ENCODE peak calls at places on chromosomes 5 and 9, in seven cellular contexts. F is aorta, Q is heart right ventricle, P is psoas muscle, E is DND-41, O is A549, N is lower lobe of right lung. X is an unnamed sample.

GRCh38 chr9:90003046-90003355 is 398.2 kb downstream of the GADD45G start:
- ATAC-seq in F (peak), Q (peak), P (peak), E (no peak), O (no peak), N (no peak), X (peak)

GRCh38 chr9:112553256-112553826 is 66.7 kb downstream of the KIAA1958 start:
- ATAC-seq in F (no peak), Q (no peak), P (no peak), E (no peak), O (no peak), N (no peak), X (no peak)

GRCh38 chr9:123684393-123685149 is 245.4 kb downstream of the DENND1A start:
- ATAC-seq in F (no peak), Q (no peak), P (no peak), E (no peak), O (no peak), N (no peak), X (no peak)

GRCh38 chr5:36861820-36862219 is 14.7 kb upstream of the NIPBL start:
- ATAC-seq in F (no peak), Q (no peak), P (no peak), E (no peak), O (no peak), N (no peak), X (no peak)

GRCh38 chr5:126805108-126805507 is 28.2 kb downstream of the LMNB1 start:
- ATAC-seq in F (no peak), Q (no peak), P (no peak), E (no peak), O (no peak), N (no peak), X (no peak)

GRCh38 chr9:113179839-113180238 is 29.0 kb downstream of the SLC31A2 start:
- ATAC-seq in F (no peak), Q (peak), P (no peak), E (no peak), O (no peak), N (no peak), X (no peak)

GRCh38 chr9:78278177-78278777 is 18.6 kb upstream of the PSAT1 start:
- ATAC-seq in F (peak), Q (peak), P (no peak), E (no peak), O (no peak), N (peak), X (peak)

GRCh38 chr9:112911736-112912135 is 21.1 kb upstream of the SLC46A2 start:
- ATAC-seq in F (no peak), Q (no peak), P (no peak), E (no peak), O (no peak), N (no peak), X (no peak)

GRCh38 chr5:56995605-56996004 is 43.7 kb upstream of the MIER3 start:
- ATAC-seq in F (no peak), Q (no peak), P (no peak), E (no peak), O (no peak), N (no peak), X (no peak)

GRCh38 chr5:118060833-118061232 is 927.5 kb downstream of the DTWD2 start:
- ATAC-seq in F (no peak), Q (no peak), P (no peak), E (no peak), O (no peak), N (no peak), X (no peak)

GRCh38 chr9:82590845-82591244 is 472.1 kb downstream of the RASEF start:
- ATAC-seq in F (no peak), Q (no peak), P (no peak), E (no peak), O (no peak), N (no peak), X (no peak)

GRCh38 chr9:85949591-85950335 is 8.8 kb downstream of the NAA35 start:
- ATAC-seq in F (no peak), Q (peak), P (no peak), E (no peak), O (no peak), N (no peak), X (no peak)

GRCh38 chr5:10595678-10596309 is 31.9 kb downstream of the ANKRD33B start:
- ATAC-seq in F (peak), Q (peak), P (peak), E (peak), O (peak), N (peak), X (peak)

GRCh38 chr9:99257723-99258364 is 35.8 kb downstream of the SEC61B start:
- ATAC-seq in F (no peak), Q (no peak), P (peak), E (no peak), O (no peak), N (no peak), X (no peak)

GRCh38 chr5:11815481-11815880 is 88.8 kb downstream of the CTNND2 start:
- ATAC-seq in F (no peak), Q (no peak), P (no peak), E (no peak), O (no peak), N (no peak), X (no peak)

GRCh38 chr9:95349109-95350038 is 31.9 kb upstream of the FANCC start:
- ATAC-seq in F (no peak), Q (no peak), P (no peak), E (no peak), O (no peak), N (peak), X (no peak)

GRCh38 chr9:126693428-126693931 is 79.8 kb downstream of the LMX1B start:
- ATAC-seq in F (no peak), Q (no peak), P (no peak), E (no peak), O (no peak), N (no peak), X (no peak)

GRCh38 chr9:91117474-91117891 is 244.2 kb downstream of the AUH start:
- ATAC-seq in F (peak), Q (no peak), P (peak), E (no peak), O (no peak), N (peak), X (no peak)

GRCh38 chr9:133342083-133342406 is 5.9 kb downstream of the MED22 start:
- ATAC-seq in F (peak), Q (no peak), P (no peak), E (no peak), O (peak), N (no peak), X (no peak)

GRCh38 chr5:42884326-42884725 is 72.6 kb upstream of the SELENOP start:
- ATAC-seq in F (no peak), Q (no peak), P (no peak), E (peak), O (no peak), N (no peak), X (no peak)

GRCh38 chr5:14672508-14673394 is 8.2 kb downstream of the OTULIN start:
- ATAC-seq in F (no peak), Q (peak), P (peak), E (no peak), O (no peak), N (peak), X (peak)

GRCh38 chr5:142118421-142118686 is 9.8 kb downstream of the NDFIP1 start:
- ATAC-seq in F (no peak), Q (no peak), P (no peak), E (no peak), O (no peak), N (no peak), X (no peak)

GRCh38 chr9:36208521-36209253 is 18.0 kb downstream of the CLTA start:
- ATAC-seq in F (no peak), Q (no peak), P (no peak), E (no peak), O (no peak), N (no peak), X (no peak)

GRCh38 chr5:137051165-137051564 is 448.0 kb downstream of the SPOCK1 start:
- ATAC-seq in F (no peak), Q (no peak), P (no peak), E (no peak), O (no peak), N (no peak), X (no peak)

GRCh38 chr5:159422371-159422770 is 92.1 kb upstream of the IL12B start:
- ATAC-seq in F (no peak), Q (no peak), P (no peak), E (no peak), O (no peak), N (no peak), X (no peak)

GRCh38 chr5:116703923-116704322 is 129.3 kb upstream of the SEMA6A start:
- ATAC-seq in F (no peak), Q (no peak), P (no peak), E (no peak), O (no peak), N (no peak), X (no peak)

GRCh38 chr5:134027203-134027582 is 22.4 kb upstream of the VDAC1 start:
- ATAC-seq in F (no peak), Q (no peak), P (no peak), E (no peak), O (no peak), N (no peak), X (no peak)

GRCh38 chr5:90916947-90917800 is 358.6 kb downstream of the ADGRV1 start:
- ATAC-seq in F (no peak), Q (peak), P (no peak), E (no peak), O (no peak), N (no peak), X (no peak)

GRCh38 chr5:135457424-135458071 is 5.4 kb upstream of the TIFAB start:
- ATAC-seq in F (peak), Q (peak), P (peak), E (peak), O (peak), N (peak), X (peak)

GRCh38 chr5:109080896-109081295 is 328.9 kb downstream of the PJA2 start:
- ATAC-seq in F (no peak), Q (no peak), P (no peak), E (no peak), O (no peak), N (no peak), X (no peak)

GRCh38 chr5:139283252-139284166 is 10.0 kb upstream of the MATR3 start:
- ATAC-seq in F (no peak), Q (no peak), P (peak), E (no peak), O (no peak), N (no peak), X (no peak)
- H3K27ac ChIP-seq in F (no peak), Q (no peak), P (peak), E (no peak), O (no peak), N (no peak), X (no peak)

GRCh38 chr9:121635300-121635699 is 16.1 kb upstream of the DAB2IP start:
- ATAC-seq in F (no peak), Q (no peak), P (no peak), E (no peak), O (no peak), N (no peak), X (no peak)
- H3K27ac ChIP-seq in F (no peak), Q (no peak), P (peak), E (no peak), O (no peak), N (no peak), X (no peak)

DNA sequence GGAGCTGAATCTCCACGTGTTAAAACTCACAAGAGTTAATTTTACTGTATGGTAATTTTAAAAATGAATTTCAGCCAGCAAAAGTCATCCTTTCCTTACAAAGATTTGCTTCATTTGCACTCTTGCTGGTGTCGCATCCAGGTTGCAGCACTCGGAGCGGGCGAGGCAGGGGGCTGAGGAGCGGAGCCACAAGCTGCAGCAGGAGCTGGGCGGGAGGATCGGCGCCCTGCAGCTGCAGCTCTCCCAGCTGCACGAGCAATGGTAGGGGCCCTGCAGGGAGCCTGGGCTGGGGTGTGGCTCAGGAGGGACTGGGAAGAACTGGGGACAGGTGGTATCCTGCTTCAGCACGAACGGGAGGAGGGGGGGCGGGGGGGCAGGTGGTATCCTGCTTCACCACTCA is 27.1 kb downstream of the HNRNPH1 start:
- ATAC-seq in F (no peak), Q (no peak), P (no peak), E (no peak), O (peak), N (no peak), X (no peak)
- H3K27ac ChIP-seq in F (no peak), Q (no peak), P (no peak), E (no peak), O (no peak), N (no peak), X (no peak)

DNA sequence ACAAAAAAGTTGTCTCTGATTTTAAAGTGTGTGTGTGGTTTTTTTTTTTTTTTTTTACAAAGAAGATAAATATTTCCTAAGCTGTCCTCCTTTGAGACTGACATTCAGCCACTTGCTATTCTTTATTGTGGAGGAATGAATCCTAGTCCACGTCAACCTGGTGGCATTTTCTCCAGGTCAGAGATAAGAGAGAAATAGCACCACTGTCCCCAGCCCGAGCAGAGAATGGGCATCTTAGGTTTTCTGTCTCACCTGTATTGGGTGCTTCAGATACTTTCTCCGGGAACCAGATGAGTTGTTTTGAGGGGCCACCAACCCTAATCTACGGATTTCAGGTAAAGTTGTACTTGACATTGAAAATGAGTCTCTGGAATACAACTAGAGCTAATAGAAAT is 1.4 kb downstream of the ITGA2 start:
- ATAC-seq in F (no peak), Q (no peak), P (no peak), E (no peak), O (no peak), N (no peak), X (no peak)
- H3K27ac ChIP-seq in F (no peak), Q (no peak), P (no peak), E (no peak), O (peak), N (peak), X (no peak)

GRCh38 chr9:72933730-72934665 is 18.9 kb downstream of the ALDH1A1 start:
- ATAC-seq in F (no peak), Q (no peak), P (no peak), E (no peak), O (peak), N (no peak), X (no peak)
- H3K27ac ChIP-seq in F (no peak), Q (no peak), P (no peak), E (no peak), O (peak), N (no peak), X (no peak)

GRCh38 chr9:125161284-125161918 is 18.1 kb upstream of the SCAI start:
- ATAC-seq in F (peak), Q (peak), P (peak), E (no peak), O (no peak), N (peak), X (peak)
- H3K27ac ChIP-seq in F (peak), Q (no peak), P (peak), E (no peak), O (no peak), N (peak), X (peak)

DNA sequence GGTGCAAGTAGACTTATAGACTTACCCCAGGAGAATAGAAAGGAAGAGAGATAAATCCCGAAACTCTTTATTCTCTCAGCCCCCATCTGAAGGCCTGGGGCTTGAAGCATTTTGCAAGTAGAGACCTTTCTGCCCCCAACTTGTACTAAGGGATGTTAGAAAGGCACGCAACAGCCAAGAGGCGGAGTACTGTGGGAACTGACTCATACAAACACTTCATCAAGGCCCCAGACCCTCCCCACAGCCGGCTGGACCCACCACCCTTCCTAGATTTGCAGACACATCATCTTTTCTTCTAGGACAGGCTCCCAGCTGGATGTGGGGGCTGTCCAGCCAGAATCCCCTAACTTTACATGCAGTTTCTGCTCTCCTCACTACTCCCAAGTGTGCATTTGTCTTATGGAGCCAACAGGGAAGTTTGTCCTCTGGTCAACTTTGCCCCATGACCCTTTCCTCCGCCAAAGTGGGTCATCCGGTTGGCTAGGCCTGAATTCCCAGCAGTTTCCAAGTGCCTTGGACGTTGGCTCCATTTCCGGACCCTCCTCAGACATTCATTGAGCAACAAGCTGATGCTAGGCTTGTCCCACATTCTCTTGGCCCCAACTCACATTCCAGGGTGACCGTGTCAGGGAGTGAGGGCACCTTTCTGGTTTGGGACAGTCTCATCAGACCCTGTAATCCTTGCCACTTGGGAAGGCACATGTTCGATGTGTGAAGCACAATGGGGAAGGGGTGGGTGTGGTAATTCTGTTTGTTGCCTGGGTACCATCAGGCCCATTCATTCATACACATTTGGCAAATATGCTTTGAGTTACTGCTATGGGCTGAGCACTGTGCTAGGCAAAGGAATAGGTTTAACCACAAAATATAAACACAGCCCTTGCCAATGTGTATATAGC is 64.6 kb downstream of the ABLIM3 start:
- ATAC-seq in F (peak), Q (peak), P (peak), E (no peak), O (no peak), N (peak), X (peak)
- H3K27ac ChIP-seq in F (no peak), Q (no peak), P (no peak), E (no peak), O (no peak), N (peak), X (peak)